ENCODE peak calls at places on chromosomes 6 and 20, in six cellular contexts. L, K, B, Q, E and O are unnamed samples.
A peak's percentile ranks its signal among the peaks of the same experiment; 100 is the strongest.

GRCh38 chr6:75230484-75231325 is 12.9 kb downstream of the COX7A2 start:
- DNase-seq in Q (peak; percentile 33), K (no peak), B (peak; percentile 71), E (peak; percentile 68), L (peak; percentile 67), O (no peak)

GRCh38 chr20:1430004-1430451 is 36.6 kb downstream of the NSFL1C start:
- DNase-seq in B (peak; percentile 98), E (no peak), Q (no peak), K (no peak), L (peak; percentile 90), O (no peak)

GRCh38 chr6:54093306-54093705 is 17.9 kb upstream of the MLIP start:
- DNase-seq in B (no peak), E (no peak), K (no peak), L (no peak), Q (no peak), O (no peak)

GRCh38 chr20:25195962-25196700 is 619 bp downstream of the ENTPD6 start:
- DNase-seq in E (peak; percentile 44), Q (no peak), B (peak; percentile 39), K (no peak), L (peak; percentile 5), O (peak; percentile 52)

GRCh38 chr6:151285121-151285520 is 45.4 kb downstream of the AKAP12 start:
- DNase-seq in Q (no peak), L (peak; percentile 80), E (no peak), K (no peak), B (peak; percentile 69), O (no peak)

GRCh38 chr20:11522359-11522758 is 395.3 kb upstream of the BTBD3 start:
- DNase-seq in B (no peak), K (no peak), E (no peak), Q (no peak), L (no peak), O (no peak)

GRCh38 chr6:136873733-136874132 is 48.4 kb upstream of the SLC35D3 start:
- DNase-seq in E (peak; percentile 14), B (no peak), Q (no peak), L (no peak), K (no peak), O (no peak)

GRCh38 chr6:122207794-122208193 is 191.7 kb upstream of the HSF2 start:
- DNase-seq in B (no peak), E (no peak), Q (no peak), K (no peak), L (no peak), O (no peak)

GRCh38 chr6:12569646-12570045 is 146.9 kb upstream of the PHACTR1 start:
- DNase-seq in B (no peak), E (no peak), K (no peak), Q (no peak), L (no peak), O (no peak)

GRCh38 chr6:21244897-21245470 is 348.6 kb upstream of the SOX4 start:
- DNase-seq in L (no peak), K (no peak), Q (no peak), B (no peak), E (no peak), O (no peak)

GRCh38 chr20:50916257-50916656 is 15.0 kb downstream of the ADNP start:
- DNase-seq in K (no peak), E (peak; percentile 83), L (peak; percentile 61), B (peak; percentile 88), Q (no peak), O (no peak)

GRCh38 chr6:13710552-13711383 is 867 bp downstream of the RANBP9 start:
- DNase-seq in L (no peak), E (peak; percentile 87), B (peak; percentile 38), Q (peak; percentile 49), K (no peak), O (peak; percentile 54)

GRCh38 chr20:43975096-43975768 is 60.6 kb downstream of the TOX2 start:
- DNase-seq in Q (no peak), B (peak; percentile 60), L (peak; percentile 93), E (peak; percentile 25), K (no peak), O (no peak)

GRCh38 chr6:82246802-82247633 is 526 bp downstream of the IBTK start:
- DNase-seq in K (no peak), E (peak; percentile 91), L (peak; percentile 30), Q (peak; percentile 58), B (peak; percentile 78), O (peak; percentile 72)

GRCh38 chr6:35973670-35974222 is 50.7 kb downstream of the SLC26A8 start:
- DNase-seq in B (peak; percentile 6), L (no peak), K (no peak), Q (no peak), E (no peak), O (no peak)

GRCh38 chr6:105608711-105609374 is 206.0 kb upstream of the PREP start:
- DNase-seq in Q (no peak), K (no peak), E (peak; percentile 67), B (peak; percentile 99), L (peak; percentile 97), O (no peak)

GRCh38 chr6:15061176-15061575 is 184.7 kb upstream of the JARID2 start:
- DNase-seq in B (no peak), K (no peak), L (no peak), Q (no peak), E (no peak), O (no peak)

GRCh38 chr6:13331516-13332348 is 3.4 kb upstream of the TBC1D7 start:
- DNase-seq in Q (no peak), B (peak; percentile 26), E (peak; percentile 40), K (no peak), L (peak; percentile 29), O (no peak)

GRCh38 chr20:46283426-46283825 is 24.9 kb downstream of the CDH22 start:
- DNase-seq in K (no peak), E (no peak), L (no peak), B (no peak), Q (no peak), O (no peak)

GRCh38 chr6:154593122-154593521 is 82.6 kb upstream of the CNKSR3 start:
- DNase-seq in K (no peak), E (peak; percentile 49), Q (no peak), L (no peak), B (no peak), O (peak; percentile 36)

GRCh38 chr6:156720739-156721714 is 56.2 kb upstream of the ARID1B start:
- DNase-seq in B (peak; percentile 54), E (peak; percentile 80), K (peak; percentile 63), Q (no peak), L (peak; percentile 31), O (peak; percentile 83)

GRCh38 chr20:2462484-2462883 is 8.1 kb downstream of the SNRPB start:
- DNase-seq in Q (no peak), K (no peak), E (no peak), B (no peak), L (no peak), O (no peak)

GRCh38 chr20:17761612-17762011 is 61.8 kb downstream of the BANF2 start:
- DNase-seq in L (no peak), E (peak; percentile 66), K (no peak), B (no peak), Q (no peak), O (peak; percentile 55)

GRCh38 chr6:116672306-116672705 is 3.7 kb upstream of the ZUP1 start:
- DNase-seq in Q (no peak), L (peak; percentile 3), B (no peak), E (no peak), K (no peak), O (no peak)

GRCh38 chr6:109453594-109454482 is 1.7 kb downstream of the MICAL1 start:
- DNase-seq in L (no peak), B (no peak), K (no peak), E (no peak), Q (no peak), O (no peak)
- H3K9ac ChIP-seq in L (peak overlapping the region; percentile 29), B (peak overlapping the region; percentile 91), K (no peak overlapping the region), E (peak overlapping the region; percentile 71), Q (peak overlapping the region; percentile 72), O (no peak overlapping the region)

DNA sequence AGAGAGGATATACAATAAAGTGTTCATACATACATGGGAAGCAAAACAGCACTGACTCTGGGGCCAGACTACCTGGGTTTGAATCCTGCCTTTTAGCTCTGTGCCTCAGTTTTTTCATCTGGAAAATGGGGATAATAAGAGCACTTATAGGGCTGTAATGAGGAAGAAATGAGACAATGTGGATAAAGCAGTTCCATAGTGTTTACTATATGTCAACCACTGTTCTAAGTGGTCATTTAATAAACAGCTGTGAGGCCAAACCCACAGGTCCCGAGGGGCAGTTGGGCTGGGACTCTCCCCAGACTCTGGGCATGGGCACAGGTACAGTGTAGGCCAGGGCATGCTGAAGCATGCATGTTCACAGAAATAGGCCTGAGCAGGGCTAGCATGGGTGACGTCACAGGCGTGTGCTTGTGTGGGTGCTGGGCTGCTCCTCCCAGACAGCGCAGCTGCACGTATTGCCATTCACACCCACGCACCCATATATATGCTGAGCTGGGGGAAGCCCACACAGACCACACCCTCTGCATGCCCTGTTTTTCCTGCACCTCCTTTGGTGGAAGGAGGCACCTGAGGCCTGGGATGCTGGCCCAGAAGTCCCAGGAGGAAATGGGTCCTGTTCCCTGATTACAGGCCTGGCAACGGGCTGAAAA is 3.5 kb upstream of the PLCG1 start:
- DNase-seq in E (no peak), L (peak; percentile 18), B (no peak), Q (no peak), K (no peak), O (no peak)
- H2BK15ac ChIP-seq in E (no peak overlapping the region), L (no peak overlapping the region), B (no peak overlapping the region), Q (no peak overlapping the region), K (no peak overlapping the region), O (no peak overlapping the region)

DNA sequence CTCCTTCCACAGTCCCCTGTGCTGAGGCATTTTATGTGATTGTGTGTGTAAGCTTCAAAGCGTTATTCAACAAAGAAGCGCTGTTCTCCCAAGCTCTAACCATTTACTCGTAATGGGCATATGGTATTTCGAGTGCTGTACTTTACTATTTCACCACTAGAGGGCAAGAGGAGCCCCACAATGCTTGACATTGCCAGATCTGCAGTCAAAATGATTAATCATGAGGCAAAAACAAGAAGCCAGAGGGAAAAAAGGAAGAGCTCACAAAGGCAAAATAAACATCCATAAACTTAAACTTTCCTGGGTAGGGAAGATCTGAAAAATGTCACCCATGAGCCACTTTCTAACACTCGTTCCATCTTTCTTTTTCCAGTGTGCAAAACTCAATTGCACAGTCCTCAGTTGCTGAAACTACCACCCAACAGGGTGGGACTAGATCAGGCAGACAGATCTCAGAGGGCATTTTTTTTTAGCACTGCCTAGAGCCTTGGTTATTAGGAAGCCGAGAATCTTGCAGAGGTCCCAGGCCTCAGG is 215.0 kb upstream of the PLCB4 start:
- DNase-seq in K (no peak), E (peak; percentile 85), L (peak; percentile 84), Q (peak; percentile 76), B (peak; percentile 83), O (peak; percentile 42)
- H3K9ac ChIP-seq in K (no peak overlapping the region), E (no peak overlapping the region), L (peak overlapping the region; percentile 56), Q (no peak overlapping the region), B (peak overlapping the region; percentile 64), O (no peak overlapping the region)

DNA sequence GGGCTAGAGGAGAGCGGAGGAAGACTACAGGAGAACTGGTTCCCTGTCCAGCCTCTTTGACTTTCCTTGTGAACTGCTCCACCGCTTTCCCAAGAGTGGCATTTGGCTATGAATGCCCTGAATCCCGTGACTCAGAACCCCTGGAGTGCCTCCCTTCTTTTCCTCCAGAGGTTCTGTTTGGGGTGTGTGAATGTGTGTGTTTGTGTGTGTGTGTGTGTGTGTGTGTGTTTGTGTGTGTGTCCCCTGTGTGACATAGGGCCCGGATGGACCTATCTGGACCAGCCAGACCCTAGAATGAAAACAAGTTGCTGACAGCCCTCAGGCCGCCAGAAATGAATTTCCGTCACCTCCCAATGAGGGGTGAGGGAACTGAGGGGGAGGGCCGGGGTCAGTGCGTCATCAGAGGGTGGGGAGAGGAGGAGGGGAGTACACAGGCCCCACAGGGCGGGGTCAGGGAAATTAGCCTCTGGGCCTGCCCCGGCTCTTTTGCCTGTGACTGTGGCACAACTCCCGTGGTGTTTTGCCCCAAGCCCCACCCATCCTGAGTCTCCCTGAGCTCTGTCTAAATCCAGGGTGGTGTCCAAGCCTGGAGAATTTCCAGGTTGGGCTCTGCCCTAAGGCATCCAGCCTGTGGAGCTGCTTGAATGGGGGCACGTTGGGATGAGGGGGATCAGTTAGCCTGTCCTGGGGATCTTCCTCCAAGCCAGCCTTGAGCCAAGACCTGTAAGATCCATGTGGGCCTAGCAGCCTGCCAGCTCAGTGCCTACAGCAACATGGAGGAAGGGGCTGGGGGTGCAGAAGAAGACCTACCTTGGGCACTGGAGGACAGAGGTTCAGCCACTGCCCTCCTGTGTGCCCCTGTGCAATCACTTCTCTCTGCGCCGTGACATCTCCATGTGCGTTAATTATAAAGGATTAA is 15.2 kb upstream of the MRPS18A start:
- DNase-seq in B (peak; percentile 94), K (peak; percentile 91), Q (peak; percentile 95), E (peak; percentile 99), L (peak; percentile 83), O (peak; percentile 97)
- H2BK15ac ChIP-seq in B (peak overlapping the region; percentile 68), K (peak overlapping the region; percentile 77), Q (no peak overlapping the region), E (no peak overlapping the region), L (peak overlapping the region; percentile 32), O (no peak overlapping the region)